ENCODE peak calls at places on chromosome 19, in seven cellular contexts. One of them, this sample, is unnamed.
A peak's percentile ranks its signal among the peaks of the same experiment; 100 is the strongest.

GRCh38 chr19:51698296-51698695 is 5.2 kb downstream of the SPACA6 start:
- DNase-seq in tibial nerve: no peak
- DNase-seq in heart left ventricle: no peak
- DNase-seq in right lobe of liver: no peak
- DNase-seq in HCT116: no peak
- DNase-seq in IMR-90: peak; percentile 58
- DNase-seq in stomach: peak; percentile 15
- DNase-seq in this sample: no peak

GRCh38 chr19:18046066-18046718 is 38.2 kb downstream of the ARRDC2 start:
- DNase-seq in tibial nerve: no peak
- DNase-seq in heart left ventricle: no peak
- DNase-seq in right lobe of liver: peak; percentile 79
- DNase-seq in HCT116: peak; percentile 37
- DNase-seq in IMR-90: peak; percentile 82
- DNase-seq in stomach: peak; percentile 47
- DNase-seq in this sample: no peak

GRCh38 chr19:45929247-45929646 is 14.7 kb upstream of the NANOS2 start:
- DNase-seq in tibial nerve: no peak
- DNase-seq in heart left ventricle: no peak
- DNase-seq in right lobe of liver: no peak
- DNase-seq in HCT116: no peak
- DNase-seq in IMR-90: no peak
- DNase-seq in stomach: no peak
- DNase-seq in this sample: no peak

GRCh38 chr19:18388328-18389094 is 2.6 kb downstream of the GDF15 start:
- DNase-seq in tibial nerve: peak; percentile 71
- DNase-seq in heart left ventricle: peak; percentile 91
- DNase-seq in right lobe of liver: peak; percentile 82
- DNase-seq in HCT116: no peak
- DNase-seq in IMR-90: no peak
- DNase-seq in stomach: peak; percentile 88
- DNase-seq in this sample: peak; percentile 98

GRCh38 chr19:5947435-5947834 is 30.5 kb downstream of the RANBP3 start:
- DNase-seq in tibial nerve: peak; percentile 69
- DNase-seq in heart left ventricle: peak; percentile 82
- DNase-seq in right lobe of liver: peak; percentile 67
- DNase-seq in HCT116: no peak
- DNase-seq in IMR-90: peak; percentile 67
- DNase-seq in stomach: peak; percentile 37
- DNase-seq in this sample: peak; percentile 64

GRCh38 chr19:4363571-4364304 is 20.4 kb downstream of the MPND start:
- DNase-seq in tibial nerve: no peak
- DNase-seq in heart left ventricle: no peak
- DNase-seq in right lobe of liver: no peak
- DNase-seq in HCT116: no peak
- DNase-seq in IMR-90: no peak
- DNase-seq in stomach: no peak
- DNase-seq in this sample: no peak

GRCh38 chr19:13834308-13834790 is 39.1 kb downstream of the ZSWIM4 start:
- DNase-seq in tibial nerve: no peak
- DNase-seq in heart left ventricle: no peak
- DNase-seq in right lobe of liver: no peak
- DNase-seq in HCT116: no peak
- DNase-seq in IMR-90: peak; percentile 76
- DNase-seq in stomach: no peak
- DNase-seq in this sample: no peak

GRCh38 chr19:16075430-16076153 is 703 bp upstream of the TPM4 start:
- DNase-seq in tibial nerve: no peak
- DNase-seq in heart left ventricle: peak; percentile 18
- DNase-seq in right lobe of liver: no peak
- DNase-seq in HCT116: no peak
- DNase-seq in IMR-90: no peak
- DNase-seq in stomach: no peak
- DNase-seq in this sample: no peak

GRCh38 chr19:42657551-42657950 is 62.8 kb upstream of the CEACAM8 start:
- DNase-seq in tibial nerve: no peak
- DNase-seq in heart left ventricle: no peak
- DNase-seq in right lobe of liver: no peak
- DNase-seq in HCT116: no peak
- DNase-seq in IMR-90: peak; percentile 39
- DNase-seq in stomach: no peak
- DNase-seq in this sample: no peak

GRCh38 chr19:5522106-5522505 is 45.6 kb downstream of the TINCR start:
- DNase-seq in tibial nerve: no peak
- DNase-seq in heart left ventricle: no peak
- DNase-seq in right lobe of liver: no peak
- DNase-seq in HCT116: no peak
- DNase-seq in IMR-90: no peak
- DNase-seq in stomach: no peak
- DNase-seq in this sample: no peak

GRCh38 chr19:51325161-51325979 is 13.9 kb downstream of the IGLON5 start:
- DNase-seq in tibial nerve: no peak
- DNase-seq in heart left ventricle: no peak
- DNase-seq in right lobe of liver: no peak
- DNase-seq in HCT116: no peak
- DNase-seq in IMR-90: no peak
- DNase-seq in stomach: no peak
- DNase-seq in this sample: no peak

GRCh38 chr19:46355234-46355990 is 8.5 kb downstream of the PPP5C start:
- DNase-seq in tibial nerve: no peak
- DNase-seq in heart left ventricle: no peak
- DNase-seq in right lobe of liver: peak; percentile 75
- DNase-seq in HCT116: no peak
- DNase-seq in IMR-90: no peak
- DNase-seq in stomach: no peak
- DNase-seq in this sample: no peak

DNA sequence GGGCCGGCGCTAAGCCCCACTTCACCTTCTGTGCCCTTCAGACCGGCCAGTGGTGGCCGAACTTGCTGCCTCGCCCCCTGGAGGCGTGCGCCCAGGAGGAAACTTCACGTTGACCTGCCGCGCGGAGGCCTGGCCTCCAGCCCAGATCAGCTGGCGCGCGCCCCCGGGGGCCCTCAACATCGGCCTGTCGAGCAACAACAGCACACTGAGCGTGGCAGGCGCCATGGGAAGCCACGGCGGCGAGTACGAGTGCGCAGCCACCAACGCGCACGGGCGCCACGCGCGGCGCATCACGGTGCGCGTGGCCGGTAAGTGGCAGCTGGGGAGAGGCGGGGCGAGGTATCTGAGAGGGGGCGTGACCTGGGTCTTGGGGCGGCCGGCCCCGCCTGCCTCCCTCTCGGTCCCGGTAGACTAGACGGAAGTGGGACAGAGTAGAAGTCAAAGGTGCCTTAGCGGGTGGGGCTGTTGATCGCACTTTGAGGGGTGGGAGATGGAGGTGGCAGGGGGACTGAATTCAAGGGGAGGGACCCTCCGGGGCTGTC is 5.6 kb downstream of the ICAM5 start:
- DNase-seq in tibial nerve: no peak
- DNase-seq in heart left ventricle: peak; percentile 37
- DNase-seq in right lobe of liver: peak; percentile 46
- DNase-seq in HCT116: no peak
- DNase-seq in IMR-90: no peak
- DNase-seq in stomach: peak; percentile 51
- DNase-seq in this sample: peak; percentile 81
- TF ChIP-seq CTCF in tibial nerve: no peak
- TF ChIP-seq CTCF in heart left ventricle: no peak
- TF ChIP-seq CTCF in right lobe of liver: no peak
- TF ChIP-seq CTCF in HCT116: no peak
- TF ChIP-seq CTCF in IMR-90: no peak
- TF ChIP-seq CTCF in stomach: no peak
- TF ChIP-seq CTCF in this sample: no peak

GRCh38 chr19:57719901-57720519 is 7.4 kb downstream of the ZNF671 start:
- DNase-seq in tibial nerve: no peak
- DNase-seq in heart left ventricle: no peak
- DNase-seq in right lobe of liver: no peak
- DNase-seq in HCT116: no peak
- DNase-seq in IMR-90: no peak
- DNase-seq in stomach: no peak
- DNase-seq in this sample: no peak

GRCh38 chr19:57720878-57721277 is 6.5 kb downstream of the ZNF671 start:
- DNase-seq in tibial nerve: no peak
- DNase-seq in heart left ventricle: no peak
- DNase-seq in right lobe of liver: no peak
- DNase-seq in HCT116: no peak
- DNase-seq in IMR-90: no peak
- DNase-seq in stomach: no peak
- DNase-seq in this sample: no peak

GRCh38 chr19:57719424-57719823 is 8.0 kb downstream of the ZNF671 start:
- DNase-seq in tibial nerve: no peak
- DNase-seq in heart left ventricle: no peak
- DNase-seq in right lobe of liver: no peak
- DNase-seq in HCT116: no peak
- DNase-seq in IMR-90: no peak
- DNase-seq in stomach: no peak
- DNase-seq in this sample: no peak
- H3K9me3 ChIP-seq in tibial nerve: peaks cover 100% of the 10 kb centered on the region
- H3K9me3 ChIP-seq in heart left ventricle: peaks cover 83% of the 10 kb centered on the region
- H3K9me3 ChIP-seq in right lobe of liver: no peaks in the 10 kb centered on the region
- H3K9me3 ChIP-seq in HCT116: peaks cover 22% of the 10 kb centered on the region
- H3K9me3 ChIP-seq in IMR-90: peaks cover 56% of the 10 kb centered on the region
- H3K9me3 ChIP-seq in stomach: peaks cover 54% of the 10 kb centered on the region
- H3K9me3 ChIP-seq in this sample: peaks cover 88% of the 10 kb centered on the region

GRCh38 chr19:39236527-39236926 is 8.3 kb downstream of the IFNL3 start:
- DNase-seq in tibial nerve: no peak
- DNase-seq in heart left ventricle: no peak
- DNase-seq in right lobe of liver: peak; percentile 17
- DNase-seq in HCT116: no peak
- DNase-seq in IMR-90: no peak
- DNase-seq in stomach: peak; percentile 37
- DNase-seq in this sample: peak; percentile 73
- TF ChIP-seq POLR2A in tibial nerve: no peak
- TF ChIP-seq POLR2A in heart left ventricle: no peak
- TF ChIP-seq POLR2A in right lobe of liver: no peak
- TF ChIP-seq POLR2A in HCT116: no peak
- TF ChIP-seq POLR2A in IMR-90: no peak
- TF ChIP-seq POLR2A in stomach: no peak
- TF ChIP-seq POLR2A in this sample: no peak

DNA sequence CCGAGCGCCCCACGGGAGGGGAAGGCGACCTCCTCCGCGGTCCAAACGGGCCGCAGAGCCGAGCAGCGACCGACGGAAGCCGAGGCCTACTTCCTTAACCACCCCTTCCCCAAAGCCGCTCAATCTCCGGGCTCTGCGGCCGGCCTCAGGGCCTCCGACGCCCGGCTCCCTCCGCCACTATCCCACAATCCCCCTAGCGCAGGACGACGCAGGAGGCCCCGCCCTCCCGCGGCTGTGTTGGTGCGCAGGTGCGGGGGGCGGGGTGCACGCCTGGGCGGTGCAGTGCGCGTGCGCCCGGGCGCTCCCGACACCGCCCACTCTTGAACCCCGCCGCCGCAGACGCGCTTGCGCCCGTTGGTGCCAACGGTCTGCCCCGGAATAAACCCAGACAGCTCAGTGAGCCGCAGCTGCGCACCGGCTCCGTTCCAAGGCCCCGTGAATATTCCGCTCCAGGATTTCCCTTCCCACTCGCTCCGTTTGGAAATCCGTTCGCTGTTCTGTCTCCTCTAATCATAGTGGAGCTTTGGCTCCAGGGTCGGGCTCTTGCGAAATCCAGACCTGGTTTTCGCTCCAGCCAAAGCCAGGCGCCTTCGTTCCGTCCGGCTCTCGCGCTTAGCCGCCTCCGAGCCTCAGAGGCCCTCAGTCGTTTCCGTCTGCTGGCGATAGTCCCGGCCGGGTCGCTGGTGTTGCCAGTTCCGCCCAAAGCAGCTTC is at the start of gene PPP6R1:
- DNase-seq in tibial nerve: peak; percentile 94
- DNase-seq in heart left ventricle: peak; percentile 98
- DNase-seq in right lobe of liver: peak; percentile 97
- DNase-seq in HCT116: peak; percentile 99
- DNase-seq in IMR-90: peak; percentile 100
- DNase-seq in stomach: peak; percentile 98
- DNase-seq in this sample: peak; percentile 99
- TF ChIP-seq CTCF in tibial nerve: peak; percentile 83
- TF ChIP-seq CTCF in heart left ventricle: no peak
- TF ChIP-seq CTCF in right lobe of liver: no peak
- TF ChIP-seq CTCF in HCT116: no peak
- TF ChIP-seq CTCF in IMR-90: no peak
- TF ChIP-seq CTCF in stomach: no peak
- TF ChIP-seq CTCF in this sample: no peak

GRCh38 chr19:38391911-38392464 is 3.5 kb downstream of the SPRED3 start:
- DNase-seq in tibial nerve: no peak
- DNase-seq in heart left ventricle: no peak
- DNase-seq in right lobe of liver: no peak
- DNase-seq in HCT116: no peak
- DNase-seq in IMR-90: no peak
- DNase-seq in stomach: no peak
- DNase-seq in this sample: no peak

GRCh38 chr19:38394488-38394887 is 6.0 kb downstream of the SPRED3 start:
- DNase-seq in tibial nerve: no peak
- DNase-seq in heart left ventricle: no peak
- DNase-seq in right lobe of liver: no peak
- DNase-seq in HCT116: no peak
- DNase-seq in IMR-90: no peak
- DNase-seq in stomach: no peak
- DNase-seq in this sample: no peak

GRCh38 chr19:38395381-38396127 is 7.1 kb downstream of the SPRED3 start:
- DNase-seq in tibial nerve: no peak
- DNase-seq in heart left ventricle: no peak
- DNase-seq in right lobe of liver: no peak
- DNase-seq in HCT116: no peak
- DNase-seq in IMR-90: no peak
- DNase-seq in stomach: no peak
- DNase-seq in this sample: peak; percentile 84

GRCh38 chr19:38389957-38390924 is 1.7 kb downstream of the SPRED3 start:
- DNase-seq in tibial nerve: no peak
- DNase-seq in heart left ventricle: no peak
- DNase-seq in right lobe of liver: no peak
- DNase-seq in HCT116: no peak
- DNase-seq in IMR-90: no peak
- DNase-seq in stomach: no peak
- DNase-seq in this sample: no peak

GRCh38 chr19:38392707-38393308 is 4.3 kb downstream of the SPRED3 start:
- DNase-seq in tibial nerve: no peak
- DNase-seq in heart left ventricle: no peak
- DNase-seq in right lobe of liver: no peak
- DNase-seq in HCT116: no peak
- DNase-seq in IMR-90: peak; percentile 63
- DNase-seq in stomach: peak; percentile 34
- DNase-seq in this sample: no peak
- H3K9me3 ChIP-seq in tibial nerve: no peaks in the 10 kb centered on the region
- H3K9me3 ChIP-seq in heart left ventricle: no peaks in the 10 kb centered on the region
- H3K9me3 ChIP-seq in right lobe of liver: no peaks in the 10 kb centered on the region
- H3K9me3 ChIP-seq in HCT116: no peaks in the 10 kb centered on the region
- H3K9me3 ChIP-seq in IMR-90: no peaks in the 10 kb centered on the region
- H3K9me3 ChIP-seq in stomach: no peaks in the 10 kb centered on the region
- H3K9me3 ChIP-seq in this sample: no peaks in the 10 kb centered on the region

This sample was measured in upper lobe of left lung.